ENCODE peak calls at places on chromosomes 16 and 17, in nine cellular contexts. H is right lobe of liver; S is CD4-positive, alpha-beta T cell; T is nucleus accumbens; R is dorsolateral prefrontal cortex; C is iris pigment epithelial cell; U is glutamatergic neuron; Y is NCI-H226; J is neural crest cell. O is an unnamed sample.

GRCh38 chr17:65931246-65932149 is 260.4 kb downstream of the CEP112 start:
- DNase-seq in H (no peak), S (no peak), T (no peak), R (no peak), C (no peak), U (no peak), Y (no peak), J (no peak), O (no peak)

GRCh38 chr16:50671644-50672260 is 9.4 kb downstream of the SNX20 start:
- DNase-seq in H (no peak), S (no peak), T (no peak), R (no peak), C (peak), U (peak), Y (peak), J (peak), O (no peak)

GRCh38 chr16:30565984-30566383 is 5.5 kb downstream of the ZNF688 start:
- DNase-seq in H (no peak), S (no peak), T (no peak), R (no peak), C (no peak), U (no peak), Y (no peak), J (no peak), O (no peak)

GRCh38 chr17:49442051-49442450 is 27.4 kb upstream of the PHB1 start:
- DNase-seq in H (no peak), S (no peak), T (no peak), R (no peak), C (no peak), U (no peak), Y (no peak), J (no peak), O (no peak)

GRCh38 chr17:35257080-35257701 is 14.3 kb downstream of the SLFN5 start:
- DNase-seq in H (peak), S (no peak), T (no peak), R (no peak), C (peak), U (no peak), Y (no peak), J (no peak), O (no peak)

GRCh38 chr17:8503368-8503767 is 67.7 kb downstream of the NDEL1 start:
- DNase-seq in H (no peak), S (no peak), T (no peak), R (no peak), C (no peak), U (peak), Y (no peak), J (no peak), O (no peak)

GRCh38 chr16:70746708-70747424 is 54.1 kb downstream of the VAC14 start:
- DNase-seq in H (peak), S (no peak), T (no peak), R (no peak), C (peak), U (no peak), Y (peak), J (no peak), O (no peak)

GRCh38 chr16:30656974-30657865 is 1.0 kb upstream of the FBRS start:
- DNase-seq in H (no peak), S (no peak), T (no peak), R (no peak), C (no peak), U (no peak), Y (no peak), J (no peak), O (no peak)

GRCh38 chr17:28993645-28994426 is 12.0 kb downstream of the SEZ6 start:
- DNase-seq in H (peak), S (no peak), T (no peak), R (no peak), C (no peak), U (no peak), Y (no peak), J (no peak), O (no peak)

GRCh38 chr17:537133-537532 is 177.5 kb downstream of the VPS53 start:
- DNase-seq in H (no peak), S (no peak), T (no peak), R (no peak), C (no peak), U (no peak), Y (no peak), J (no peak), O (no peak)

GRCh38 chr16:777826-778225 is 10.4 kb downstream of the RPUSD1 start:
- DNase-seq in H (no peak), S (no peak), T (no peak), R (no peak), C (no peak), U (no peak), Y (peak), J (no peak), O (no peak)

GRCh38 chr16:1155353-1156110 is 2.6 kb downstream of the CACNA1H start:
- DNase-seq in H (no peak), S (no peak), T (no peak), R (no peak), C (no peak), U (no peak), Y (no peak), J (no peak), O (no peak)

GRCh38 chr16:25141648-25142047 is 30.1 kb downstream of the LCMT1 start:
- DNase-seq in H (no peak), S (no peak), T (no peak), R (no peak), C (no peak), U (no peak), Y (no peak), J (no peak), O (no peak)

GRCh38 chr16:2663553-2664521 is 18.5 kb upstream of the KCTD5 start:
- DNase-seq in H (no peak), S (no peak), T (no peak), R (no peak), C (peak), U (no peak), Y (no peak), J (no peak), O (no peak)

GRCh38 chr16:72162105-72162680 is 9.8 kb downstream of the PMFBP1 start:
- DNase-seq in H (no peak), S (no peak), T (no peak), R (no peak), C (peak), U (no peak), Y (no peak), J (no peak), O (no peak)

GRCh38 chr16:80519189-80519588 is 21.6 kb upstream of the DYNLRB2 start:
- DNase-seq in H (no peak), S (no peak), T (no peak), R (no peak), C (no peak), U (no peak), Y (no peak), J (no peak), O (no peak)

O was measured in GM06990.